ENCODE peak calls at places on chromosomes 12 and 14, in nine cellular contexts. L, M, U, A, E, P, O, T and H are unnamed samples.

GRCh38 chr14:96581902-96582640 is 79.9 kb downstream of the PAPOLA start:
- DNase-seq in L (no peak), M (no peak), U (no peak), A (no peak), E (no peak), P (no peak), O (no peak), T (no peak), H (peak)

GRCh38 chr14:76775159-76775694 is 14.0 kb downstream of the VASH1 start:
- DNase-seq in L (no peak), M (no peak), U (no peak), A (no peak), E (no peak), P (peak), O (no peak), T (no peak), H (no peak)

GRCh38 chr14:95620659-95621059 is 65.6 kb upstream of the TCL1B start:
- DNase-seq in L (no peak), M (no peak), U (no peak), A (no peak), E (no peak), P (no peak), O (no peak), T (no peak), H (no peak)

GRCh38 chr14:89349196-89350008 is 67.6 kb downstream of the FOXN3 start:
- DNase-seq in L (peak), M (no peak), U (no peak), A (no peak), E (no peak), P (peak), O (no peak), T (no peak), H (no peak)

GRCh38 chr12:64476844-64477243 is 24.9 kb downstream of the TBK1 start:
- DNase-seq in L (no peak), M (no peak), U (no peak), A (no peak), E (no peak), P (no peak), O (no peak), T (no peak), H (no peak)

GRCh38 chr12:95004610-95005009 is 1.1 kb upstream of the NDUFA12 start:
- DNase-seq in L (no peak), M (no peak), U (no peak), A (no peak), E (no peak), P (no peak), O (no peak), T (peak), H (no peak)

GRCh38 chr12:109753959-109754358 is 40.3 kb downstream of the FAM222A start:
- DNase-seq in L (no peak), M (no peak), U (no peak), A (no peak), E (no peak), P (no peak), O (no peak), T (no peak), H (no peak)

GRCh38 chr12:47820631-47821345 is 1.1 kb upstream of the HDAC7 start:
- DNase-seq in L (peak), M (peak), U (no peak), A (peak), E (no peak), P (peak), O (peak), T (no peak), H (peak)

GRCh38 chr14:43132441-43132840 is 1374.6 kb downstream of the FSCB start:
- DNase-seq in L (no peak), M (no peak), U (no peak), A (no peak), E (no peak), P (no peak), O (no peak), T (no peak), H (no peak)

GRCh38 chr14:50479041-50479440 is 53.3 kb downstream of the MAP4K5 start:
- DNase-seq in L (no peak), M (no peak), U (no peak), A (no peak), E (no peak), P (no peak), O (no peak), T (no peak), H (no peak)

GRCh38 chr14:64704145-64704742 is at the start of gene PLEKHG3:
- DNase-seq in L (peak), M (peak), U (no peak), A (no peak), E (peak), P (peak), O (no peak), T (peak), H (peak)

GRCh38 chr14:36976571-36977023 is 195.8 kb downstream of the SLC25A21 start:
- DNase-seq in L (no peak), M (no peak), U (no peak), A (no peak), E (no peak), P (no peak), O (no peak), T (peak), H (no peak)

GRCh38 chr14:76706811-76707210 is 54.5 kb upstream of the VASH1 start:
- DNase-seq in L (no peak), M (no peak), U (no peak), A (no peak), E (no peak), P (no peak), O (no peak), T (no peak), H (no peak)

GRCh38 chr12:119727600-119728436 is 59.9 kb downstream of the PRKAB1 start:
- DNase-seq in L (no peak), M (no peak), U (peak), A (no peak), E (no peak), P (no peak), O (no peak), T (no peak), H (no peak)

GRCh38 chr14:68616255-68616902 is 176.5 kb downstream of the ZFP36L1 start:
- DNase-seq in L (no peak), M (no peak), U (no peak), A (no peak), E (no peak), P (no peak), O (no peak), T (peak), H (no peak)

GRCh38 chr12:103093499-103094106 is 136.1 kb downstream of the ASCL1 start:
- DNase-seq in L (peak), M (no peak), U (no peak), A (no peak), E (no peak), P (no peak), O (no peak), T (no peak), H (no peak)

GRCh38 chr12:94318178-94318577 is 141.5 kb downstream of the CEP83 start:
- DNase-seq in L (no peak), M (no peak), U (no peak), A (no peak), E (peak), P (no peak), O (no peak), T (no peak), H (no peak)

GRCh38 chr12:43287991-43288390 is 264.0 kb downstream of the ADAMTS20 start:
- DNase-seq in L (no peak), M (no peak), U (no peak), A (no peak), E (no peak), P (no peak), O (no peak), T (no peak), H (no peak)

GRCh38 chr12:121980211-121980891 is 41.3 kb upstream of the BCL7A start:
- DNase-seq in L (no peak), M (no peak), U (no peak), A (no peak), E (peak), P (no peak), O (no peak), T (peak), H (no peak)

GRCh38 chr14:104792101-104792884 is 3.3 kb downstream of the AKT1 start:
- DNase-seq in L (no peak), M (no peak), U (no peak), A (no peak), E (no peak), P (no peak), O (no peak), T (no peak), H (no peak)

GRCh38 chr12:102659200-102659911 is 179.0 kb upstream of the IGF1 start:
- DNase-seq in L (no peak), M (no peak), U (no peak), A (no peak), E (no peak), P (no peak), O (no peak), T (peak), H (peak)

GRCh38 chr12:64610660-64611429 is 550 bp downstream of the RASSF3 start:
- DNase-seq in L (peak), M (peak), U (no peak), A (peak), E (peak), P (peak), O (no peak), T (peak), H (peak)

GRCh38 chr14:60805881-60806569 is 71.5 kb downstream of the MNAT1 start:
- DNase-seq in L (no peak), M (no peak), U (no peak), A (no peak), E (no peak), P (no peak), O (peak), T (no peak), H (no peak)
- TF ChIP-seq CTCF in L (no peak), M (no peak), U (no peak), A (no peak), E (no peak), P (no peak), O (no peak), T (no peak), H (no peak)

DNA sequence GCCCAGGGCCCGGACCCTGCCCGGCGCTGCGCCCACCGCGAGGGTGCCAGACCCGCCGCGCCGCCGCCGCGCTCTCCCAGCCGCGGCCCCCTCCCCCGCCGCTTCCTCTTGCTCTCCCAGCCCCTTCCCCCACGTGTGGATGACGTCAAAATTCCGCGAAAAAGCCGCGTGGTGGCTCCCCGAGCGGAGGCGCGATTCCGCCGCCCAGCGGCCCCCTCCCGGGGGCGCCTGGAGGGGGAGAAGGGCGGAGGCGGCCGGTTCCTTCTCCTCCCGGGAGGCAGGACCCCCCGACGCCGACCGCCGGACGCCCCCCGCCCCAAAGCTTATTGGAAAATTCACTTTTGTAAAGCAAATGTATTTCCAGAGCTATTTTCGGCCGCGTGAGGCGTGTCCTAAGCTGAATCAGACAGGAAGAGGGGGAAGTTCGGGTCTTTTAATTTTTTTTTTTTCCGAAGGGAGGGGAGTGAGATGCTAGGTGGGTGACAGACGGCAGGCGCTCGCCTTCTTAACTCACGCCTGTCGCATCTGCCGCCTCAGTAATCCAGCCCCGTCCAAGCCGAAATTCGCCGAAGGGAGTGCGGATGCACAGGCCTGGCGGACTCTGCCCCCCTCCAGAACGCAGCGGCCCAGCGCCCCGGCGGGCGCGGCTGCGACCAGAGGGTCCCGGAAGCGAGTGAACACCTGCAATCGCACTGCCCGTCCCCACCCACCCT is 4.1 kb upstream of the CCND2 start:
- DNase-seq in L (peak), M (peak), U (no peak), A (peak), E (peak), P (peak), O (no peak), T (peak), H (peak)
- TF ChIP-seq CTCF in L (peak), M (peak), U (peak), A (no peak), E (no peak), P (no peak), O (no peak), T (peak), H (no peak)

GRCh38 chr12:67747869-67748760 is 99.6 kb downstream of the DYRK2 start:
- DNase-seq in L (peak), M (no peak), U (no peak), A (no peak), E (no peak), P (no peak), O (peak), T (no peak), H (no peak)
- TF ChIP-seq CTCF in L (peak), M (no peak), U (no peak), A (no peak), E (no peak), P (no peak), O (peak), T (no peak), H (no peak)

GRCh38 chr14:103729496-103730448 is 14.2 kb downstream of the ZFYVE21 start:
- DNase-seq in L (no peak), M (no peak), U (no peak), A (no peak), E (no peak), P (no peak), O (no peak), T (no peak), H (no peak)
- TF ChIP-seq CTCF in L (no peak), M (no peak), U (no peak), A (no peak), E (no peak), P (no peak), O (no peak), T (no peak), H (no peak)